ENCODE peak calls at places on chromosomes 5 and 9, in eight cellular contexts. V is activated T-cell treated with anti-CD3 and anti-CD28 coated beads, Interleukin-2, amount 50 U/mL, for 72 hours; L is germinal center; E is neuronal stem cell; D is M059J; R is GM23338; J is activated CD4-positive, CD25-positive, alpha-beta regulatory T cell; G is HTR-8/SVneo. N is an unnamed sample.

GRCh38 chr9:69223605-69224004 is 49.5 kb downstream of the TJP2 start:
- DNase-seq in V (no peak), L (peak), E (peak), D (peak), R (peak), J (no peak), G (peak), N (peak)

GRCh38 chr5:177430972-177431316 is 4.5 kb downstream of the GRK6 start:
- DNase-seq in V (no peak), L (peak), E (no peak), D (no peak), R (no peak), J (no peak), G (no peak), N (no peak)

GRCh38 chr9:137348781-137349470 is 46.9 kb upstream of the NRARP start:
- DNase-seq in V (no peak), L (no peak), E (no peak), D (no peak), R (no peak), J (no peak), G (no peak), N (no peak)

GRCh38 chr5:41869150-41869738 is 981 bp downstream of the OXCT1 start:
- DNase-seq in V (peak), L (no peak), E (no peak), D (peak), R (peak), J (no peak), G (peak), N (no peak)

GRCh38 chr9:21931428-21931827 is 62.8 kb downstream of the CDKN2A start:
- DNase-seq in V (no peak), L (no peak), E (no peak), D (peak), R (no peak), J (no peak), G (no peak), N (no peak)

GRCh38 chr5:56319281-56320242 is 86.4 kb upstream of the ANKRD55 start:
- DNase-seq in V (no peak), L (no peak), E (no peak), D (peak), R (no peak), J (no peak), G (peak), N (peak)

GRCh38 chr9:117344892-117345660 is 69.8 kb downstream of the ASTN2 start:
- DNase-seq in V (no peak), L (no peak), E (peak), D (peak), R (peak), J (no peak), G (no peak), N (no peak)

GRCh38 chr9:5453004-5453403 is 2.7 kb downstream of the CD274 start:
- DNase-seq in V (no peak), L (no peak), E (no peak), D (peak), R (no peak), J (no peak), G (no peak), N (no peak)

GRCh38 chr5:156541582-156541981 is 214.6 kb downstream of the SGCD start:
- DNase-seq in V (no peak), L (no peak), E (no peak), D (no peak), R (no peak), J (no peak), G (no peak), N (no peak)

GRCh38 chr9:4415281-4415680 is 75.0 kb upstream of the SLC1A1 start:
- DNase-seq in V (no peak), L (no peak), E (no peak), D (no peak), R (no peak), J (no peak), G (no peak), N (no peak)

GRCh38 chr9:34419716-34420504 is 38.5 kb downstream of the FAM219A start:
- DNase-seq in V (no peak), L (no peak), E (no peak), D (no peak), R (no peak), J (no peak), G (no peak), N (peak)

GRCh38 chr5:147483197-147483790 is 26.6 kb downstream of the DPYSL3 start:
- DNase-seq in V (no peak), L (no peak), E (no peak), D (peak), R (no peak), J (no peak), G (no peak), N (no peak)

GRCh38 chr9:93598647-93599241 is 22.4 kb downstream of the PHF2 start:
- DNase-seq in V (no peak), L (no peak), E (no peak), D (no peak), R (no peak), J (no peak), G (no peak), N (no peak)

GRCh38 chr9:137878146-137878941 is 762 bp downstream of the CACNA1B start:
- DNase-seq in V (peak), L (peak), E (peak), D (no peak), R (peak), J (no peak), G (no peak), N (no peak)

GRCh38 chr5:6633469-6634326 is 458 bp downstream of the SRD5A1 start:
- DNase-seq in V (no peak), L (peak), E (no peak), D (peak), R (peak), J (no peak), G (peak), N (no peak)

GRCh38 chr5:133788121-133788520 is 175.8 kb upstream of the FSTL4 start:
- DNase-seq in V (no peak), L (no peak), E (no peak), D (no peak), R (no peak), J (no peak), G (no peak), N (no peak)

GRCh38 chr5:150514708-150515211 is 6.8 kb downstream of the NDST1 start:
- DNase-seq in V (no peak), L (no peak), E (no peak), D (peak), R (no peak), J (no peak), G (no peak), N (no peak)

GRCh38 chr9:91148306-91148705 is 213.4 kb downstream of the AUH start:
- DNase-seq in V (no peak), L (peak), E (no peak), D (no peak), R (no peak), J (no peak), G (no peak), N (no peak)

N was measured in COLO829.